ENCODE peak calls at places on chromosome 17, in six cellular contexts. O is NCI-H2029; V is HTR-8/SVneo; T is neural crest cell; I is stimulated activated CD4-positive, alpha-beta T cell treated with anti-CD3 and anti-CD28 coated beads, Interleukin-4, amount 100 ng/mL, for 1 hour; F is RWPE1. K is an unnamed sample.

GRCh38 chr17:50147841-50148225 is 2.6 kb downstream of the PPP1R9B start:
- DNase-seq in O (no peak), V (no peak), T (no peak), I (no peak), F (no peak), K (no peak)

GRCh38 chr17:79515646-79516604 is 94.9 kb downstream of the RBFOX3 start:
- DNase-seq in O (no peak), V (no peak), T (no peak), I (no peak), F (no peak), K (no peak)

GRCh38 chr17:73901249-73901648 is 257.0 kb upstream of the SDK2 start:
- DNase-seq in O (no peak), V (no peak), T (no peak), I (no peak), F (no peak), K (no peak)

GRCh38 chr17:3917391-3917931 is 1.2 kb upstream of the P2RX1 start:
- DNase-seq in O (no peak), V (peak), T (no peak), I (no peak), F (no peak), K (no peak)

GRCh38 chr17:14361470-14361869 is 60.6 kb downstream of the HS3ST3B1 start:
- DNase-seq in O (no peak), V (no peak), T (no peak), I (no peak), F (no peak), K (no peak)

GRCh38 chr17:79377230-79377790 is 233.5 kb downstream of the RBFOX3 start:
- DNase-seq in O (no peak), V (no peak), T (no peak), I (no peak), F (no peak), K (no peak)

GRCh38 chr17:41731836-41732235 is 2.6 kb downstream of the HAP1 start:
- DNase-seq in O (no peak), V (no peak), T (no peak), I (no peak), F (no peak), K (no peak)

GRCh38 chr17:49616546-49617205 is 41.0 kb downstream of the NXPH3 start:
- DNase-seq in O (no peak), V (no peak), T (no peak), I (no peak), F (no peak), K (no peak)

GRCh38 chr17:6046431-6046830 is 23.7 kb upstream of the WSCD1 start:
- DNase-seq in O (no peak), V (no peak), T (no peak), I (no peak), F (no peak), K (no peak)

GRCh38 chr17:13827118-13827517 is 225.4 kb upstream of the HS3ST3A1 start:
- DNase-seq in O (no peak), V (no peak), T (no peak), I (no peak), F (no peak), K (no peak)

GRCh38 chr17:41962768-41963434 is 3.7 kb upstream of the CNP start:
- DNase-seq in O (peak), V (peak), T (peak), I (peak), F (peak), K (peak)

GRCh38 chr17:69525920-69526841 is 111.7 kb downstream of the MAP2K6 start:
- DNase-seq in O (no peak), V (peak), T (peak), I (no peak), F (peak), K (peak)

GRCh38 chr17:16417896-16418683 is 2.7 kb downstream of the TRPV2 start:
- DNase-seq in O (no peak), V (peak), T (no peak), I (no peak), F (no peak), K (no peak)